ENCODE peak calls at places on chromosome 4, in four cellular contexts. One of them, this sample, is unnamed.

GRCh38 chr4:94452476-94453300 is 946 bp downstream of the PDLIM5 start:
- DNase-seq in fibroblast of lung: peak
- DNase-seq in heart left ventricle: peak
- DNase-seq in stomach: peak
- DNase-seq in this sample: peak

GRCh38 chr4:3851211-3851610 is 85.0 kb downstream of the ADRA2C start:
- DNase-seq in fibroblast of lung: no peak
- DNase-seq in heart left ventricle: no peak
- DNase-seq in stomach: no peak
- DNase-seq in this sample: peak

GRCh38 chr4:101264993-101265815 is 82.1 kb downstream of the PPP3CA start:
- DNase-seq in fibroblast of lung: no peak
- DNase-seq in heart left ventricle: no peak
- DNase-seq in stomach: no peak
- DNase-seq in this sample: peak

GRCh38 chr4:83631066-83631465 is 95.2 kb downstream of the GPAT3 start:
- DNase-seq in fibroblast of lung: peak
- DNase-seq in heart left ventricle: no peak
- DNase-seq in stomach: no peak
- DNase-seq in this sample: no peak

GRCh38 chr4:106201373-106201772 is 114.6 kb downstream of the TBCK start:
- DNase-seq in fibroblast of lung: peak
- DNase-seq in heart left ventricle: no peak
- DNase-seq in stomach: no peak
- DNase-seq in this sample: peak

GRCh38 chr4:69493515-69493914 is 2.2 kb downstream of the UGT2B4 start:
- DNase-seq in fibroblast of lung: no peak
- DNase-seq in heart left ventricle: no peak
- DNase-seq in stomach: no peak
- DNase-seq in this sample: no peak

GRCh38 chr4:1315838-1316536 is 26.3 kb downstream of the MAEA start:
- DNase-seq in fibroblast of lung: no peak
- DNase-seq in heart left ventricle: peak
- DNase-seq in stomach: no peak
- DNase-seq in this sample: no peak

GRCh38 chr4:105558277-105558676 is 5.9 kb downstream of the ARHGEF38 start:
- DNase-seq in fibroblast of lung: no peak
- DNase-seq in heart left ventricle: no peak
- DNase-seq in stomach: no peak
- DNase-seq in this sample: no peak

GRCh38 chr4:109977854-109978501 is 65.3 kb downstream of the EGF start:
- DNase-seq in fibroblast of lung: peak
- DNase-seq in heart left ventricle: no peak
- DNase-seq in stomach: no peak
- DNase-seq in this sample: peak

GRCh38 chr4:158219623-158220022 is 9.3 kb downstream of the TMEM144 start:
- DNase-seq in fibroblast of lung: no peak
- DNase-seq in heart left ventricle: no peak
- DNase-seq in stomach: no peak
- DNase-seq in this sample: no peak

GRCh38 chr4:72767903-72768817 is 199.1 kb upstream of the ADAMTS3 start:
- DNase-seq in fibroblast of lung: peak
- DNase-seq in heart left ventricle: no peak
- DNase-seq in stomach: no peak
- DNase-seq in this sample: peak

GRCh38 chr4:2958446-2958845 is 4.8 kb downstream of the NOP14 start:
- DNase-seq in fibroblast of lung: peak
- DNase-seq in heart left ventricle: no peak
- DNase-seq in stomach: no peak
- DNase-seq in this sample: no peak

GRCh38 chr4:10063544-10064300 is 42.4 kb upstream of the SLC2A9 start:
- DNase-seq in fibroblast of lung: peak
- DNase-seq in heart left ventricle: peak
- DNase-seq in stomach: peak
- DNase-seq in this sample: peak

GRCh38 chr4:2261110-2261852 is 628 bp downstream of the MXD4 start:
- DNase-seq in fibroblast of lung: peak
- DNase-seq in heart left ventricle: peak
- DNase-seq in stomach: peak
- DNase-seq in this sample: peak

GRCh38 chr4:39976945-39977488 is 694 bp downstream of the PDS5A start:
- DNase-seq in fibroblast of lung: peak
- DNase-seq in heart left ventricle: no peak
- DNase-seq in stomach: peak
- DNase-seq in this sample: peak

GRCh38 chr4:13907255-13907751 is 279.8 kb upstream of the BOD1L1 start:
- DNase-seq in fibroblast of lung: peak
- DNase-seq in heart left ventricle: no peak
- DNase-seq in stomach: no peak
- DNase-seq in this sample: peak

GRCh38 chr4:12137556-12137955 is 708.9 kb upstream of the HS3ST1 start:
- DNase-seq in fibroblast of lung: no peak
- DNase-seq in heart left ventricle: no peak
- DNase-seq in stomach: no peak
- DNase-seq in this sample: no peak

GRCh38 chr4:34850983-34851382 is 1393.3 kb downstream of the ARAP2 start:
- DNase-seq in fibroblast of lung: peak
- DNase-seq in heart left ventricle: no peak
- DNase-seq in stomach: no peak
- DNase-seq in this sample: no peak

GRCh38 chr4:87896020-87896621 is 63.4 kb downstream of the MEPE start:
- DNase-seq in fibroblast of lung: peak
- DNase-seq in heart left ventricle: peak
- DNase-seq in stomach: no peak
- DNase-seq in this sample: peak

GRCh38 chr4:181761130-181761529 is 482.1 kb upstream of the TENM3 start:
- DNase-seq in fibroblast of lung: peak
- DNase-seq in heart left ventricle: no peak
- DNase-seq in stomach: no peak
- DNase-seq in this sample: no peak

GRCh38 chr4:6776920-6777635 is 5.4 kb upstream of the KIAA0232 start:
- DNase-seq in fibroblast of lung: no peak
- DNase-seq in heart left ventricle: no peak
- DNase-seq in stomach: no peak
- DNase-seq in this sample: no peak

GRCh38 chr4:6775746-6776145 is 6.8 kb upstream of the KIAA0232 start:
- DNase-seq in fibroblast of lung: no peak
- DNase-seq in heart left ventricle: no peak
- DNase-seq in stomach: no peak
- DNase-seq in this sample: no peak

GRCh38 chr4:6778435-6778834 is 4.1 kb upstream of the KIAA0232 start:
- DNase-seq in fibroblast of lung: no peak
- DNase-seq in heart left ventricle: no peak
- DNase-seq in stomach: no peak
- DNase-seq in this sample: no peak

GRCh38 chr4:6779667-6780565 is 2.6 kb upstream of the KIAA0232 start:
- DNase-seq in fibroblast of lung: peak
- DNase-seq in heart left ventricle: no peak
- DNase-seq in stomach: no peak
- DNase-seq in this sample: no peak

DNA sequence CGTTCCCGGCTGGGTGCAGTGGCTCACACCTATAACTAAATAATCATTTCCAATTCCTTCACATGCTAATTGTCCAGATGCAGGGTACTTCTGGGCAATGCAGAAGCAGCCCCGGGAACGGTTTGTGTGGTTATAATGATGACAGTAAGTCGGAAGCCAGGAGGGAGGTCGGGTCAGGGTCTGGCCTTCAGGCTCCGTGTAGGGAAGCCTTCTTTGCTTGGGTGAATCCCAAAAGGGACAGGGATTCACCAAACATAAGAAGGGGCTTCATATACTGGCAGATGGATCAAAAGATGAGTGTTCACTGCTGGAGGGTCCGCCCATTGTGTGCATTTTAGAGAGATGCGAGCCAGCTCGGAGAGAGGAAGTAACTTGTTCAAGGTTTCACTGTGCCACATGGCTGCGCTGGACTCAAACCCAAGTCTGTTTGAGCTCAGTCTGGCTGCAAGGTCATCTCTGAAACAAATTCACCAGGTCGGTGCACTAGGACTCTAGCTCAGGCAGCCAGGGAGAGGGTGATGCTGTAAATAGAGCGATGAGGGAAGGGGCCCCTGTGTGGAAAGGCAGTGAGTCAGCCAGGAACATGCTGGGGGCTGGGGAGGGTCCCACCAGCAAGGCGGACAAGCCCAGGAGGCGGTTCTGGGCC is 4.8 kb upstream of the KIAA0232 start:
- DNase-seq in fibroblast of lung: no peak
- DNase-seq in heart left ventricle: no peak
- DNase-seq in stomach: no peak
- DNase-seq in this sample: no peak
- TF ChIP-seq CTCF in fibroblast of lung: no peak
- TF ChIP-seq CTCF in heart left ventricle: no peak
- TF ChIP-seq CTCF in stomach: no peak
- TF ChIP-seq CTCF in this sample: no peak

DNA sequence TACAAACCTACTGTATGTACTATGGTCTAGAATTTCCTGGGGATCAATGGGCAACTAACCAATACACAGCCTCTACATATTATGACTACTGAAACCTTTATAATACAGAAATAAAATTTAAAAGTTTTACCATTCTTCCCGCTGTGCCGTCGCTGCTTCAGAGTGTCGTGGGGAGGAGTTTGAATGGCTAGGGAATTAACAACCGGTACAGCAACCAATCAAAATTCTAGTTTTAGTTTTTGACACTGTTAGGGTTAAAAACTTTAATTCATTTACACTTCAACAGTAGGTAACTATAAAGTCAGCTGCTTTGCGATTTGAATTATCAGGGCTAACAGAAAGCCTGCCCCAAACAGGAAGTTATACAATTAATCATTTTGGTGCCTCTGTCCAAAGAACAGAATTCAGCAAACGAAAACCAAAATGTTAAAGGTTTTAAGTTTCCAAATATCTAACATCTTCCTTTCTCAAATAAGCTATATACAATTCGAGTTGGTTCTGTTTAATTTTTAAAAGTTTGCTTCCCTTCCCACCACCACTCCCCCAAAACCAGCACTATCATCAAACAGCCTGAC is 2.3 kb downstream of the HNRNPD start:
- DNase-seq in fibroblast of lung: peak
- DNase-seq in heart left ventricle: no peak
- DNase-seq in stomach: no peak
- DNase-seq in this sample: peak
- H3K27ac ChIP-seq in fibroblast of lung: peak
- H3K27ac ChIP-seq in heart left ventricle: peak
- H3K27ac ChIP-seq in stomach: peak
- H3K27ac ChIP-seq in this sample: no peak

GRCh38 chr4:177080388-177080787 is 229.3 kb upstream of the NEIL3 start:
- DNase-seq in fibroblast of lung: no peak
- DNase-seq in heart left ventricle: no peak
- DNase-seq in stomach: no peak
- DNase-seq in this sample: no peak
- TF ChIP-seq CTCF in fibroblast of lung: no peak
- TF ChIP-seq CTCF in heart left ventricle: no peak
- TF ChIP-seq CTCF in stomach: no peak
- TF ChIP-seq CTCF in this sample: no peak

GRCh38 chr4:76703123-76703490 is 194.8 kb downstream of the SOWAHB start:
- DNase-seq in fibroblast of lung: no peak
- DNase-seq in heart left ventricle: no peak
- DNase-seq in stomach: no peak
- DNase-seq in this sample: peak

GRCh38 chr4:76699911-76700310 is 198.0 kb downstream of the SOWAHB start:
- DNase-seq in fibroblast of lung: no peak
- DNase-seq in heart left ventricle: no peak
- DNase-seq in stomach: no peak
- DNase-seq in this sample: no peak

GRCh38 chr4:76703676-76704075 is 194.3 kb downstream of the SOWAHB start:
- DNase-seq in fibroblast of lung: no peak
- DNase-seq in heart left ventricle: no peak
- DNase-seq in stomach: no peak
- DNase-seq in this sample: no peak

GRCh38 chr4:76704133-76704881 is 193.6 kb downstream of the SOWAHB start:
- DNase-seq in fibroblast of lung: peak
- DNase-seq in heart left ventricle: no peak
- DNase-seq in stomach: peak
- DNase-seq in this sample: peak

DNA sequence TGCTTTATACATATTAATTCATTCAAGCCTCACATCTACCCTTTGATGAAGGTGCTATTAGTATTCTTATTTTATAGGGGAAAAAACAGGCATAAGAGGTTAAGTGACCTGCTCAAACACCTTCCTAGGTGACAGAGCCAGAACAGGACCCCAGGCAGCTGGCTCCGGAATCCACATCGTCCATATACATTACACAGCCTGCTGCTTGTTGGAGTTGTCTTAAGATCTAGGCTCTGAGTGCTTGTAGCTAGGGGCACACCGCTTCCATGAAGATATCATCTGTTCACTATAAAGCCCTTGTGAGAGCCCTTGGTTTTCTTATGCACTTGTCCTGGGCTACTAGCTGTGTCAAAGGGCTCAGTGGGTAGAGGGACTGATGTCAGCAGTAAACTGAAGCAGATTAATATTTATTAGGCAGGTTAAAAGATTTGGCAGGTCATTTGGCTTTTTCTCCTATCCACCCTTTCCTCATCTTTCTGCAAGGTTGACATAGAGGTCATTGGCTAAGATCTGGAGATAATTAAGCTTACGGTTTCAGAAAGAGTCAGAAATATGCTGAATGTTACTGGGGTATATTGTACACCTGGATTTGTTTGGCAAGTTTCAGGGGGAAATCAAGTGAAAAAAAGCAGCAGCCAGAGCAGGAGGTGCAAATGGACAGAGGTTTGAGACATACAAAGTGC is 195.4 kb downstream of the SOWAHB start:
- DNase-seq in fibroblast of lung: no peak
- DNase-seq in heart left ventricle: no peak
- DNase-seq in stomach: no peak
- DNase-seq in this sample: no peak
- H3K27ac ChIP-seq in fibroblast of lung: no peak
- H3K27ac ChIP-seq in heart left ventricle: no peak
- H3K27ac ChIP-seq in stomach: peak
- H3K27ac ChIP-seq in this sample: peak

DNA sequence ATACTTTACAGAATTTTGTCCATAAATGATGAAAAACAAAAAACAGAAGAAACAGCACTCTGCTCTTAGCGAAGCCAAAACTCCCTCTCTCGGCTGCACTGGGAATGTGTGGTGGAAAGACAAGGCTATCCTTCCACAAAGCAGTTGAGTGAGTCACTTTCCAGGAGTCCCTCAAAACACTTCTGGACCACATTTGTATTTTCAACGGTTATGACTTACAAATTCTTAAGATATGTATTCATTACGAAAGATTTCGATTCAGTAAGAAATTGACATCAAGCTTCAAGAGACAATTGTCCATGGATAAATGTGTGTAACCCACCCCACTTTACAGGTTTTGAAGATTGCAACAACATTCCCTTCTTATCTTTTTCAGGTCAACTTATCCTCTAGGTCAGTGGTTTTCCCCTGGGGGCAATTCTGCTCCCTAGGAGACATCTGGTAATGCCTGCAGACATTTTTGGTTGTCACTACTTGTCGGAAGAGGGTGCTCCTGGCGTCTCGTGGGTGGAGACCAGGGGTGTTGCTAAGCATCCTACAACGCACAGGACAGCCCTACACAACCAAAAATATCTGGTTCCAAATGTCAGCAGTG is 66.7 kb upstream of the MTNR1A start:
- DNase-seq in fibroblast of lung: peak
- DNase-seq in heart left ventricle: no peak
- DNase-seq in stomach: no peak
- DNase-seq in this sample: peak
- TF ChIP-seq CTCF in fibroblast of lung: peak
- TF ChIP-seq CTCF in heart left ventricle: peak
- TF ChIP-seq CTCF in stomach: no peak
- TF ChIP-seq CTCF in this sample: no peak

GRCh38 chr4:47690611-47691010 is 147.3 kb downstream of the CORIN start:
- DNase-seq in fibroblast of lung: no peak
- DNase-seq in heart left ventricle: no peak
- DNase-seq in stomach: no peak
- DNase-seq in this sample: no peak
- H3K27ac ChIP-seq in fibroblast of lung: no peak
- H3K27ac ChIP-seq in heart left ventricle: no peak
- H3K27ac ChIP-seq in stomach: no peak
- H3K27ac ChIP-seq in this sample: no peak

This sample was measured in RWPE1.